ENCODE peak calls at places on chromosomes 5 and 9, in six cellular contexts. P, I, W, Y, T and O are unnamed samples.

GRCh38 chr5:96601811-96602244 is 60.3 kb upstream of the CAST start:
- DNase-seq in T (peak), I (peak), P (peak), W (peak), Y (peak), O (peak)

GRCh38 chr9:16816006-16816405 is 54.5 kb downstream of the BNC2 start:
- DNase-seq in I (no peak), T (no peak), W (no peak), Y (no peak), P (no peak), O (no peak)

GRCh38 chr9:36011379-36011778 is 25.3 kb upstream of the RECK start:
- DNase-seq in T (no peak), P (no peak), I (no peak), W (no peak), Y (no peak), O (no peak)

GRCh38 chr9:137156567-137157375 is 13.1 kb downstream of the LRRC26 start:
- DNase-seq in W (peak), T (no peak), I (peak), Y (peak), P (peak), O (peak)

GRCh38 chr9:306907-307306 is 92.2 kb downstream of the DOCK8 start:
- DNase-seq in P (no peak), Y (no peak), I (peak), T (peak), W (no peak), O (peak)

GRCh38 chr9:81717747-81718077 is 28.4 kb upstream of the TLE1 start:
- DNase-seq in Y (no peak), T (no peak), I (no peak), W (no peak), P (no peak), O (no peak)

GRCh38 chr9:104987743-104988142 is 59.8 kb upstream of the ABCA1 start:
- DNase-seq in T (no peak), W (no peak), Y (no peak), P (no peak), I (no peak), O (no peak)

GRCh38 chr9:71647094-71647591 is 121.2 kb downstream of the CEMIP2 start:
- DNase-seq in T (no peak), P (peak), W (peak), I (no peak), Y (no peak), O (no peak)

GRCh38 chr9:21994526-21994995 is at the start of gene CDKN2B-AS1:
- DNase-seq in I (peak), W (no peak), Y (peak), T (no peak), P (peak), O (no peak)

GRCh38 chr5:6803981-6804550 is 90.8 kb downstream of the TENT4A start:
- DNase-seq in Y (no peak), W (no peak), I (no peak), P (no peak), T (no peak), O (no peak)

GRCh38 chr9:98971915-98972223 is 28.2 kb downstream of the COL15A1 start:
- DNase-seq in I (no peak), T (no peak), P (no peak), Y (no peak), W (peak), O (no peak)

GRCh38 chr9:88952086-88952615 is 39.1 kb upstream of the S1PR3 start:
- DNase-seq in I (no peak), W (no peak), T (no peak), P (no peak), Y (no peak), O (no peak)

GRCh38 chr5:32711693-32712462 is 757 bp downstream of the NPR3 start:
- DNase-seq in W (no peak), I (peak), P (peak), T (no peak), Y (peak), O (peak)

GRCh38 chr5:175321927-175322532 is 122.0 kb downstream of the DRD1 start:
- DNase-seq in W (peak), Y (peak), P (no peak), T (peak), I (peak), O (peak)

GRCh38 chr9:97502222-97502983 is 937 bp downstream of the TMOD1 start:
- DNase-seq in Y (peak), W (peak), I (peak), P (no peak), T (no peak), O (no peak)

GRCh38 chr5:76690704-76691469 is 25.0 kb upstream of the F2R start:
- DNase-seq in W (no peak), Y (no peak), T (peak), I (no peak), P (peak), O (peak)

GRCh38 chr5:55324815-55325418 is 17.1 kb downstream of the MTREX start:
- DNase-seq in Y (no peak), W (no peak), T (peak), I (no peak), P (peak), O (peak)

GRCh38 chr9:3436629-3437028 is 89.2 kb downstream of the RFX3 start:
- DNase-seq in P (peak), T (no peak), W (no peak), I (no peak), Y (no peak), O (no peak)

GRCh38 chr5:172052454-172053236 is 46.2 kb upstream of the FBXW11 start:
- DNase-seq in P (peak), T (no peak), W (no peak), I (no peak), Y (no peak), O (no peak)

GRCh38 chr5:61245486-61245885 is 83.2 kb upstream of the SMIM15 start:
- DNase-seq in W (no peak), T (no peak), P (no peak), Y (no peak), I (no peak), O (no peak)

GRCh38 chr9:132982508-132982907 is 4.0 kb downstream of the GFI1B start:
- DNase-seq in I (no peak), W (no peak), Y (no peak), P (no peak), T (no peak), O (no peak)

GRCh38 chr5:88827997-88828396 is 55.0 kb downstream of the MEF2C start:
- DNase-seq in W (no peak), T (no peak), Y (no peak), P (peak), I (no peak), O (no peak)

GRCh38 chr5:32323741-32324140 is 11.0 kb upstream of the MTMR12 start:
- DNase-seq in I (peak), W (no peak), P (no peak), Y (peak), T (no peak), O (no peak)

GRCh38 chr5:163407034-163407652 is 30.3 kb upstream of the CCNG1 start:
- DNase-seq in T (no peak), Y (no peak), I (no peak), W (no peak), P (no peak), O (no peak)

GRCh38 chr9:89477811-89478583 is 19.9 kb downstream of the SEMA4D start:
- DNase-seq in T (no peak), I (no peak), W (no peak), P (peak), Y (no peak), O (no peak)

GRCh38 chr9:80968611-80969010 is 720.7 kb downstream of the TLE1 start:
- DNase-seq in P (no peak), Y (no peak), I (no peak), T (no peak), W (no peak), O (no peak)

GRCh38 chr5:23012842-23013241 is 159.7 kb upstream of the CDH12 start:
- DNase-seq in T (no peak), W (no peak), Y (no peak), I (no peak), P (no peak), O (no peak)
- TF ChIP-seq JUN in T (no peak), W (no peak), Y (no peak), I (no peak), P (no peak), O (no peak)

DNA sequence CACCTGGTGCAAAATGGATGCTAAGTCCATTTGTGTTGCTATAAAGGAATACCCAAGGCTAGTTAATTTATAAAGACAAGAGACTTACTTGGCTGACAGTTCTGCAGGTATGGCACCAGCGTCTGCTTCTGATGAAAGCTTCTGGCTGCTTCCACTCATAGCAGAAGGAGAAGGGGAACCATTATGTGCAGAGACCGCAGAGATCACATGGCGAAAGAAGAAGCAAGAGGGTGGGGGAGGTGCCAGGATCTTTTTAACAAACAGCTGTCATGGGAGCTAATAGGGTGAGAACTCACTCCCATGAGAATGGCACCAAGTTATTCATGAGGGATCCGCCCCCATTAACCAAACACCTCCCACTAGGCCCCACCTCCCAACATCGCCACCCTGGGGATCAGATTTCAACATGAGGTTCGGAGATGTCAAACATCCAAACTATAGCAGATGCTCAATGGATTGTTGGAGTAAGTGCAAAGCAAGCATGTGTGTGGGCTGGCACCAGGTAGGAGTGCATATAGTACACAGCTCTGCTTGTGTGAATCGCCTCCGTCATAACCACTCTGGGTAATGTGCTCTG is 125.8 kb upstream of the SLIT3 start:
- DNase-seq in T (no peak), Y (no peak), I (peak), W (no peak), P (no peak), O (no peak)
- TF ChIP-seq MAX in T (no peak), Y (no peak), I (no peak), W (no peak), P (no peak), O (no peak)

DNA sequence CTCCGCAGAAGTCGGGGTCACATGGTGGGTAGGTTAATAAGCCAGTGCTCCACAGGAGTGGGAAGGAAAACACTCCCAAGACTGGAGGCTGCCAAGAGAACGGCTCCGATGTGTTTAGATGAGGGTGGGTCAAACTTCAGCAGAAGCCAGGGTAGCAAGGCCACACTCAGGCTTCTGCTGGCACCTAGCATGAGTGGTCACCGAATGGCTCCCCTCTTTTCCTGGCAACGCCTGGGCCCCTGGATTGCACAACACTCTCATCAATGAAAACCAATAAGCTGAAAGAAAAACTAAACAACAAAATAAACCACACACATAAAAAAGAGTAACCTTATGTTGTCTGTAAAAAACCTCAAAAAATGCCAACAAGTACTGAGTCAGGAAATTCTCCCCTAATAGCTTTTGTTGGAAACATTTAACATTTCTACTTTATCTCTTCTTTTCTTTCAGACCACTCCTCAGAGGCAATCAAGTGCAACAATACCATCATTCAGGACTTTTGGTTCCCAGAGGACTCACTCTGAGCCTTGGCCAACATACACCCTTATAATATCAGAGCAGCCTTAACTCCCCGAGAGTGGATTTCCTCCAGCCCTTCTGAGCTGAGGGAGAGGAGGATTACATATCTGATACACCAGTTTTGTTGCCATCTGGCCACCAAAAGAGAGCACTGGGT is 279.9 kb downstream of the ENC1 start:
- DNase-seq in W (no peak), I (no peak), P (no peak), Y (no peak), T (no peak), O (no peak)
- TF ChIP-seq JUN in W (no peak), I (no peak), P (no peak), Y (no peak), T (no peak), O (no peak)

DNA sequence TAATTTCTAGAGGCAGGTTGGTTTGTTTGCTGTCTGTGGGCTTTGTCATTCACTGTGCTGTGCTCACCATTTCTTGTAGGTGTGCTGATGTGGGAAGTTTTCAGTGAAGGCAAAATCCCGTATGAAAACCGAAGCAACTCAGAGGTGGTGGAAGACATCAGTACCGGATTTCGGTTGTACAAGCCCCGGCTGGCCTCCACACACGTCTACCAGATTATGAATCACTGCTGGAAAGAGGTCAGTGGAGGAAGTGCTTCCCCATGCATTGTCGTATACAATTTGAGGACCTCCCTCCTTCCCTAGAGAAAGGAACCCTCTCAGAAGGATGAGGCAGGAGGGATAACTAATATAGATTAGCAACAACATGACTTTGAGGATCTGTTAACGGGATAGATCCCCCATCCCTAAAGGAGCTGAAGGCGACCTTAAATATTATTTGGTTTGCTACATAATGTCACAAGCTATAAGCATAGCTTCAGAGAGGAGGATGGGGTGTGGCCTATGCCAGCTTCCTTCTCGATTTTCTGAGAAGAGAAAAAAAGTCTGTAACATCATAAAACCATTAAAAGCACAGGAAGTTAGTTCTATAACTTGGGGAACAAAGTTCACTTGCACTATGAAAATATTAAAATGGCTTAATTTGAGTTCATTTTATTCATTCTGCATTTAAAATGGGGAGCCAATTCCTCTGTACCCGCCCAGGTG is 17.0 kb upstream of the CYFIP2 start:
- DNase-seq in W (no peak), I (no peak), P (no peak), Y (no peak), T (no peak), O (no peak)
- TF ChIP-seq MAX in W (no peak), I (no peak), P (no peak), Y (no peak), T (no peak), O (no peak)

GRCh38 chr9:14097215-14097614 is 216.7 kb downstream of the NFIB start:
- DNase-seq in P (peak), Y (no peak), I (no peak), W (no peak), T (no peak), O (peak)

GRCh38 chr9:14098102-14098501 is 215.8 kb downstream of the NFIB start:
- DNase-seq in P (peak), I (no peak), Y (no peak), W (no peak), T (no peak), O (peak)

GRCh38 chr9:14097666-14098065 is 216.3 kb downstream of the NFIB start:
- DNase-seq in I (no peak), T (no peak), Y (no peak), P (peak), W (no peak), O (no peak)

GRCh38 chr9:14096182-14096922 is 217.6 kb downstream of the NFIB start:
- DNase-seq in T (no peak), P (peak), I (no peak), Y (no peak), W (no peak), O (peak)

GRCh38 chr9:14095272-14095671 is 218.7 kb downstream of the NFIB start:
- DNase-seq in I (no peak), T (no peak), Y (no peak), P (no peak), W (no peak), O (no peak)
- TF ChIP-seq JUN in I (no peak), T (no peak), Y (no peak), P (no peak), W (no peak), O (no peak)

DNA sequence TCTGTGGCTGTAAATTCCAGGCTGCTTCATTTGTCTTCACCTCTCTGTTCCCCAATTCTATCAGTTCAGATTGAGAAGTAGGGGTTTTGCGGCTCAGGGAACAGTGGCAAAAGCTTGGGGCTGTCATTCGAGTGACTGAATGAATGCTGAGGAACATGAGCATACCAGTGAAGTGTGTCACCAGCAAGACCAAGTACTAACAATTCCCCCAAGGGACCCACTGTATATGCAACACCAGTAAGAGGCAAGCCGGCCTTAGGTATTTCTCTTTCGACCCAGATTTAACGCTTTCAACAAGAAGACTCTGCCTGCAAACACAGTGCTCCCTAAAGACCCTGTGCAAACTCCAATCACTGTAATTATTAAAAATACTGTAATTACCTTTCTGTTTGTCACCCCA is 25.8 kb downstream of the KLHL3 start:
- DNase-seq in W (no peak), P (no peak), Y (no peak), I (no peak), T (no peak), O (no peak)
- TF ChIP-seq MAX in W (no peak), P (no peak), Y (no peak), I (no peak), T (no peak), O (no peak)

DNA sequence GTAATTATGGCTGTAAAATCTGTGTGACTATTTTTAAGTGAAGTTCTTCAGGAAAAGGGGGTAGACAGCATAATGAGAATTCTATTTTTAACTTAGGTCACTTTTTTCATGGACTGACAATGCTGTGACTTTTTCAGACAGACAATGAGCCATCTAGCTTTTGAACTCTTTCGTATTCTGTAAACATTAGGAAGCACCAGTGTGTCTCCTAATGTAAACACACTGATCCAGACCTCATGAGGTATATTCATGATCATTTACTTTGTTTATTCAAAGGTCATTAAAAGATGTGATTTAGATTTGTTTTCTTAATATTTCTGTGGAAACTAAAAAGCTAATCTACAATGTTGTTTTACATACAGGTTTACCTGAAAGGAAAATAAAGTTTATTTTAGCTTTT is 352.6 kb downstream of the ADGRV1 start:
- DNase-seq in Y (no peak), T (peak), W (no peak), I (no peak), P (no peak), O (peak)
- TF ChIP-seq JUN in Y (no peak), T (no peak), W (no peak), I (no peak), P (no peak), O (no peak)